ENCODE peak calls at places on chromosomes 4 and X, in seven cellular contexts. U is NCI-H2029, A is cardiac fibroblast, M is activated B cell treated with CpG ODN at 0.5 μM for 24 hours, D is T follicular helper cell, K is brain microvascular endothelial cell, P is M059J. G is an unnamed sample.

GRCh38 chr4:142369141-142369540 is 477.0 kb downstream of the INPP4B start:
- DNase-seq in U (no peak), A (no peak), M (no peak), D (no peak), K (no peak), P (peak), G (no peak)

GRCh38 chrX:65528705-65529340 is 5.8 kb downstream of the LAS1L start:
- DNase-seq in U (no peak), A (peak), M (peak), D (peak), K (peak), P (peak), G (no peak)

GRCh38 chr4:155921597-155921996 is 18.1 kb downstream of the TDO2 start:
- DNase-seq in U (no peak), A (no peak), M (no peak), D (no peak), K (no peak), P (no peak), G (no peak)

GRCh38 chr4:74536557-74536956 is 91.6 kb downstream of the AREG start:
- DNase-seq in U (no peak), A (peak), M (no peak), D (no peak), K (no peak), P (no peak), G (no peak)

GRCh38 chr4:80788798-80789197 is 241.7 kb upstream of the BMP3 start:
- DNase-seq in U (no peak), A (peak), M (no peak), D (no peak), K (no peak), P (peak), G (no peak)

GRCh38 chrX:8043121-8043520 is 115.9 kb upstream of the PNPLA4 start:
- DNase-seq in U (no peak), A (no peak), M (no peak), D (no peak), K (no peak), P (no peak), G (no peak)

GRCh38 chr4:179728305-179728704 is 2286.1 kb upstream of the AGA start:
- DNase-seq in U (no peak), A (no peak), M (no peak), D (no peak), K (no peak), P (no peak), G (no peak)

GRCh38 chr4:3404546-3404945 is 37.2 kb upstream of the HGFAC start:
- DNase-seq in U (no peak), A (no peak), M (no peak), D (no peak), K (no peak), P (no peak), G (no peak)

GRCh38 chr4:12889054-12889453 is 595.1 kb downstream of the RAB28 start:
- DNase-seq in U (no peak), A (peak), M (no peak), D (no peak), K (peak), P (peak), G (no peak)

GRCh38 chr4:128256539-128256938 is 31.1 kb downstream of the PGRMC2 start:
- DNase-seq in U (no peak), A (no peak), M (no peak), D (no peak), K (no peak), P (no peak), G (no peak)

GRCh38 chr4:113468165-113469022 is 293.1 kb downstream of the CAMK2D start:
- DNase-seq in U (no peak), A (peak), M (no peak), D (no peak), K (peak), P (peak), G (peak)

GRCh38 chrX:51899741-51900140 is 6.3 kb downstream of the MAGED1 start:
- DNase-seq in U (no peak), A (peak), M (no peak), D (no peak), K (peak), P (peak), G (no peak)

GRCh38 chr4:27096142-27096824 is 235.6 kb downstream of the STIM2 start:
- DNase-seq in U (no peak), A (no peak), M (no peak), D (no peak), K (no peak), P (no peak), G (no peak)

GRCh38 chr4:182809417-182810102 is 107.6 kb downstream of the DCTD start:
- DNase-seq in U (no peak), A (no peak), M (no peak), D (no peak), K (peak), P (peak), G (no peak)

GRCh38 chr4:54155936-54156335 is 56.0 kb downstream of the GSX2 start:
- DNase-seq in U (no peak), A (no peak), M (no peak), D (no peak), K (no peak), P (no peak), G (no peak)

GRCh38 chr4:152680988-152681731 is 1.4 kb upstream of the TMEM154 start:
- DNase-seq in U (no peak), A (peak), M (no peak), D (no peak), K (peak), P (peak), G (no peak)

GRCh38 chrX:103845165-103845653 is 13.2 kb upstream of the RAB9B start:
- DNase-seq in U (peak), A (peak), M (no peak), D (peak), K (peak), P (peak), G (peak)

GRCh38 chrX:106037835-106038473 is 573 bp downstream of the SERPINA7 start:
- DNase-seq in U (no peak), A (no peak), M (no peak), D (no peak), K (no peak), P (no peak), G (no peak)

GRCh38 chr4:33302298-33302697 is 2582.1 kb downstream of the PCDH7 start:
- DNase-seq in U (no peak), A (no peak), M (no peak), D (no peak), K (no peak), P (peak), G (no peak)

GRCh38 chrX:153925739-153926593 is at the start of gene ARHGAP4:
- DNase-seq in U (no peak), A (no peak), M (peak), D (peak), K (no peak), P (no peak), G (no peak)

GRCh38 chr4:173332021-173332487 is 2.1 kb downstream of the HMGB2 start:
- DNase-seq in U (no peak), A (peak), M (no peak), D (no peak), K (no peak), P (peak), G (no peak)

GRCh38 chrX:2654436-2655340 is 36.4 kb upstream of the CD99 start:
- DNase-seq in U (no peak), A (no peak), M (no peak), D (no peak), K (no peak), P (peak), G (no peak)

G was measured in ureter.